ENCODE peak calls at places on chromosomes 11 and 22, in five cellular contexts. L, Z, W, T and O are unnamed samples.

GRCh38 chr11:117725048-117725734 is 71.8 kb downstream of the DSCAML1 start:
- DNase-seq in W (no peak), L (no peak), T (no peak), Z (no peak), O (no peak)

GRCh38 chr11:45091563-45092392 is 54.7 kb upstream of the PRDM11 start:
- DNase-seq in Z (peak), W (no peak), L (peak), T (peak), O (no peak)

GRCh38 chr22:50307891-50308596 is 598 bp upstream of the PLXNB2 start:
- DNase-seq in T (no peak), L (no peak), W (no peak), Z (no peak), O (no peak)

GRCh38 chr11:133898031-133898769 is 52.9 kb upstream of the SPATA19 start:
- DNase-seq in W (no peak), L (no peak), Z (no peak), T (no peak), O (no peak)

GRCh38 chr22:27718186-27719032 is 83.1 kb downstream of the MN1 start:
- DNase-seq in T (peak), W (peak), Z (no peak), L (no peak), O (peak)

GRCh38 chr11:64303109-64304031 is 2.0 kb upstream of the ESRRA start:
- DNase-seq in W (no peak), T (no peak), Z (no peak), L (no peak), O (no peak)

GRCh38 chr11:124717786-124718634 is 21.7 kb upstream of the NRGN start:
- DNase-seq in Z (no peak), L (peak), T (peak), W (peak), O (no peak)

GRCh38 chr11:87038235-87038960 is 664 bp downstream of the TMEM135 start:
- DNase-seq in T (peak), L (no peak), Z (no peak), W (no peak), O (no peak)

GRCh38 chr22:41280065-41280464 is 5.9 kb downstream of the RANGAP1 start:
- DNase-seq in L (no peak), T (no peak), W (no peak), Z (no peak), O (no peak)

GRCh38 chr11:66325140-66325754 is 8.4 kb upstream of the CD248 start:
- DNase-seq in T (no peak), W (no peak), Z (no peak), L (no peak), O (no peak)

GRCh38 chr22:49359061-49359460 is 468.6 kb downstream of the BRD1 start:
- DNase-seq in Z (no peak), L (no peak), W (no peak), T (no peak), O (no peak)

GRCh38 chr22:48199667-48200066 is 1437.2 kb downstream of the TBC1D22A start:
- DNase-seq in L (no peak), Z (no peak), T (no peak), W (no peak), O (no peak)

GRCh38 chr22:39634530-39635399 is 64.2 kb downstream of the CACNA1I start:
- DNase-seq in W (no peak), L (no peak), Z (no peak), T (peak), O (peak)

GRCh38 chr22:30435674-30436126 is 10.1 kb downstream of the MTFP1 start:
- DNase-seq in W (no peak), Z (no peak), T (no peak), L (peak), O (no peak)

GRCh38 chr11:70212227-70212811 is 9.2 kb downstream of the FADD start:
- DNase-seq in L (no peak), T (no peak), Z (no peak), W (no peak), O (no peak)

GRCh38 chr22:50572965-50573364 is 5.3 kb downstream of the CPT1B start:
- DNase-seq in T (no peak), W (no peak), L (no peak), Z (no peak), O (no peak)

GRCh38 chr11:119155733-119156492 is 7.1 kb downstream of the ABCG4 start:
- DNase-seq in L (peak), T (no peak), W (no peak), Z (no peak), O (no peak)

GRCh38 chr22:39556970-39557811 is 13.4 kb upstream of the CACNA1I start:
- DNase-seq in L (peak), Z (no peak), T (peak), W (no peak), O (no peak)

GRCh38 chr11:87473174-87473573 is 435.4 kb downstream of the TMEM135 start:
- DNase-seq in T (peak), Z (no peak), L (no peak), W (peak), O (peak)

GRCh38 chr22:24414984-24415945 is 12.1 kb upstream of the ADORA2A start:
- DNase-seq in L (no peak), Z (no peak), W (no peak), T (no peak), O (no peak)

GRCh38 chr22:44386386-44387035 is 73.8 kb upstream of the SHISAL1 start:
- DNase-seq in L (no peak), W (no peak), Z (no peak), T (no peak), O (no peak)

GRCh38 chr11:94649925-94650623 is 82.9 kb downstream of the PIWIL4 start:
- DNase-seq in Z (no peak), W (no peak), T (no peak), L (no peak), O (no peak)

GRCh38 chr11:82759649-82760048 is 26.0 kb upstream of the FAM181B start:
- DNase-seq in W (no peak), L (no peak), Z (no peak), T (no peak), O (no peak)

GRCh38 chr11:82757660-82758301 is 24.1 kb upstream of the FAM181B start:
- DNase-seq in Z (no peak), W (no peak), L (no peak), T (no peak), O (no peak)

GRCh38 chr11:82754410-82754809 is 20.7 kb upstream of the FAM181B start:
- DNase-seq in Z (no peak), W (no peak), L (no peak), T (no peak), O (no peak)

GRCh38 chr11:82752801-82753200 is 19.1 kb upstream of the FAM181B start:
- DNase-seq in Z (no peak), L (no peak), T (no peak), W (no peak), O (no peak)

GRCh38 chr11:82756765-82757650 is 23.3 kb upstream of the FAM181B start:
- DNase-seq in T (no peak), Z (no peak), W (no peak), L (peak), O (no peak)
- H3K4me3 ChIP-seq in T (no peak), Z (no peak), W (no peak), L (no peak), O (no peak)

GRCh38 chr22:19984851-19985811 is 31.5 kb downstream of the ARVCF start:
- DNase-seq in T (no peak), W (no peak), Z (no peak), L (no peak), O (no peak)

GRCh38 chr22:19987394-19988306 is 29.0 kb downstream of the ARVCF start:
- DNase-seq in T (no peak), L (no peak), Z (no peak), W (no peak), O (no peak)

GRCh38 chr22:19984201-19984753 is 32.3 kb downstream of the ARVCF start:
- DNase-seq in W (peak), T (peak), L (peak), Z (no peak), O (no peak)

GRCh38 chr22:19986410-19987341 is 29.9 kb downstream of the ARVCF start:
- DNase-seq in Z (peak), T (peak), W (peak), L (peak), O (no peak)

DNA sequence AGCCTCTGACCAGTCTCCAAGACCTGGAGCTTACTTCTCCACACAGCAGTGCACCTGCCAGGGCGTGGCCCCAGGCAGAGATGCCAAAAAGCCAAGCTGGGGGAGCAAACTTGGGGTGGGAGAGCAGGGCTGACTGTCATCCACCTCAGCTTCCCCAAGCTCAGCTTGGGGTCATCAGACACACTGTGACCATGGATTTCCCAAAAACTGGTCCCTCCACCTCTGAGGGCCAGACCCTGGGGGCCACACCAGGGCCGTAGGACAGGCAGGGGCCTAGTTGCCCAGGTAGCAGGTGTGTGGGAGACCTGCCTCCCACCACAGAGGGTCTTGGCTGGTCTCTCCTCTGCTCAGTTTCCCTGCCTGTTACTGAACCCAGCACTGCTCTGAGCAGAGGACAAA is 30.6 kb downstream of the ARVCF start:
- DNase-seq in L (no peak), T (no peak), Z (no peak), W (no peak), O (no peak)
- H3K4me3 ChIP-seq in L (peak), T (peak), Z (peak), W (peak), O (peak)

GRCh38 chr11:72326151-72326842 is 82.3 kb upstream of the PHOX2A start:
- DNase-seq in W (no peak), Z (no peak), T (peak), L (no peak), O (no peak)
- H3K4me3 ChIP-seq in W (no peak), Z (no peak), T (no peak), L (no peak), O (no peak)

GRCh38 chr11:27912916-27913315 is 195.0 kb downstream of the KIF18A start:
- DNase-seq in Z (no peak), T (peak), W (no peak), L (no peak), O (no peak)
- H3K4me3 ChIP-seq in Z (no peak), T (no peak), W (no peak), L (no peak), O (no peak)

DNA sequence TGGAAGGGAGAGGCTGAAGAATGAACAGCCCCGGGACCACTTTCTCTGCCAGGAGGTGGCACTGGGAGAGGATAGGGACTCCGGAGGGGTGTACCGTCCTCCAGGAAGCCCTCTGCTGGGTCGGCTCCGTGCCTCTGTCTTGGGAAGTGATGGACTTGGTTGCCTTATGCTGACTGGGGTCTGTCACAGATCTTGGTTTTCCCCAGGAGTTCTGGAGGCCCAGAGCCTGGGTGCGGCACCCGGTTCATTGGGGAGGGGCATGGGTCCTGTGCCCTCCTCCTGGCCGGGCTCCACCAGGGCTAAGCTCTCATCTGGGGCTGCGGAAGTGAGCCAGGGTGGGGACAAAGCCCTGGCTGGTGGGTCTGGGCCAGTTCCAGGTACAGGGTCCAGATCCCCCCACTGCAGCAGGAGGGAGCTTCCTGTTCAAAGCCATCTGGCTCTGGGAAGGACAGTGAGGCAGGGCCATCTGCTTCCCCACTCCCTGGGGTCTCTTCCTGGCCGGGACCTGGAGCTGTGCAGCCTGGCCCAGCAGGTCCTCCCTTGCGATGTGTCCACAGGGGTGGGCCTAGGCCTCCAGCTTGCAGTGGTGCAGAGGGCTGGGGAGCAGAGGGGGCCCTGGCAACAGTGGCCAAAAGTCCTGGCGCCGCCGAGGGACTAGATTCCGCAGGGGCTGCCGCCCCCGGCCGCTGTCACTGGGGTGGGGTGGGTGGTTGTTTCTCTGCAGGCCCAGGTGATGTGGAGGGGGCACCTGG is 1.1 kb upstream of the AP2A2 start:
- DNase-seq in Z (no peak), L (peak), T (no peak), W (peak), O (no peak)
- H3K4me3 ChIP-seq in Z (no peak), L (no peak), T (no peak), W (peak), O (no peak)

GRCh38 chr22:45612451-45612901 is 59.2 kb upstream of the ATXN10 start:
- DNase-seq in W (peak), L (no peak), Z (no peak), T (peak), O (peak)
- H3K4me3 ChIP-seq in W (peak), L (no peak), Z (no peak), T (no peak), O (peak)